ENCODE peak calls at places on chromosome 5, in nine cellular contexts. One of them, this sample, is unnamed.

GRCh38 chr5:91010090-91010489 is 373.0 kb downstream of the ARRDC3 start:
- DNase-seq in stomach: no peak
- DNase-seq in A549: no peak
- DNase-seq in IMR-90: no peak
- DNase-seq in ovary: no peak
- DNase-seq in heart left ventricle: no peak
- DNase-seq in transverse colon: no peak
- DNase-seq in body of pancreas: no peak
- DNase-seq in Peyer's patch: no peak
- DNase-seq in this sample: no peak

GRCh38 chr5:181207214-181207959 is 2.4 kb upstream of the TRIM7 start:
- DNase-seq in stomach: peak
- DNase-seq in A549: peak
- DNase-seq in IMR-90: peak
- DNase-seq in ovary: peak
- DNase-seq in heart left ventricle: peak
- DNase-seq in transverse colon: peak
- DNase-seq in body of pancreas: peak
- DNase-seq in Peyer's patch: peak
- DNase-seq in this sample: peak

GRCh38 chr5:149665416-149666163 is 64.5 kb upstream of the PPARGC1B start:
- DNase-seq in stomach: no peak
- DNase-seq in A549: no peak
- DNase-seq in IMR-90: no peak
- DNase-seq in ovary: no peak
- DNase-seq in heart left ventricle: no peak
- DNase-seq in transverse colon: no peak
- DNase-seq in body of pancreas: no peak
- DNase-seq in Peyer's patch: no peak
- DNase-seq in this sample: no peak

GRCh38 chr5:158758666-158759065 is 341.1 kb downstream of the EBF1 start:
- DNase-seq in stomach: no peak
- DNase-seq in A549: peak
- DNase-seq in IMR-90: peak
- DNase-seq in ovary: no peak
- DNase-seq in heart left ventricle: no peak
- DNase-seq in transverse colon: no peak
- DNase-seq in body of pancreas: no peak
- DNase-seq in Peyer's patch: no peak
- DNase-seq in this sample: no peak

GRCh38 chr5:14672508-14673394 is 8.2 kb downstream of the OTULIN start:
- DNase-seq in stomach: no peak
- DNase-seq in A549: no peak
- DNase-seq in IMR-90: peak
- DNase-seq in ovary: no peak
- DNase-seq in heart left ventricle: no peak
- DNase-seq in transverse colon: no peak
- DNase-seq in body of pancreas: no peak
- DNase-seq in Peyer's patch: no peak
- DNase-seq in this sample: no peak

GRCh38 chr5:147417133-147417813 is 92.6 kb downstream of the DPYSL3 start:
- DNase-seq in stomach: peak
- DNase-seq in A549: no peak
- DNase-seq in IMR-90: peak
- DNase-seq in ovary: no peak
- DNase-seq in heart left ventricle: no peak
- DNase-seq in transverse colon: peak
- DNase-seq in body of pancreas: peak
- DNase-seq in Peyer's patch: peak
- DNase-seq in this sample: peak

GRCh38 chr5:65480306-65480865 is 1.3 kb downstream of the ADAMTS6 start:
- DNase-seq in stomach: peak
- DNase-seq in A549: peak
- DNase-seq in IMR-90: peak
- DNase-seq in ovary: peak
- DNase-seq in heart left ventricle: peak
- DNase-seq in transverse colon: peak
- DNase-seq in body of pancreas: peak
- DNase-seq in Peyer's patch: peak
- DNase-seq in this sample: peak

GRCh38 chr5:169717298-169717697 is 80.2 kb downstream of the DOCK2 start:
- DNase-seq in stomach: no peak
- DNase-seq in A549: no peak
- DNase-seq in IMR-90: peak
- DNase-seq in ovary: no peak
- DNase-seq in heart left ventricle: no peak
- DNase-seq in transverse colon: no peak
- DNase-seq in body of pancreas: no peak
- DNase-seq in Peyer's patch: no peak
- DNase-seq in this sample: no peak

GRCh38 chr5:35852084-35852734 is 4.5 kb upstream of the IL7R start:
- DNase-seq in stomach: no peak
- DNase-seq in A549: peak
- DNase-seq in IMR-90: peak
- DNase-seq in ovary: no peak
- DNase-seq in heart left ventricle: no peak
- DNase-seq in transverse colon: no peak
- DNase-seq in body of pancreas: no peak
- DNase-seq in Peyer's patch: no peak
- DNase-seq in this sample: peak

DNA sequence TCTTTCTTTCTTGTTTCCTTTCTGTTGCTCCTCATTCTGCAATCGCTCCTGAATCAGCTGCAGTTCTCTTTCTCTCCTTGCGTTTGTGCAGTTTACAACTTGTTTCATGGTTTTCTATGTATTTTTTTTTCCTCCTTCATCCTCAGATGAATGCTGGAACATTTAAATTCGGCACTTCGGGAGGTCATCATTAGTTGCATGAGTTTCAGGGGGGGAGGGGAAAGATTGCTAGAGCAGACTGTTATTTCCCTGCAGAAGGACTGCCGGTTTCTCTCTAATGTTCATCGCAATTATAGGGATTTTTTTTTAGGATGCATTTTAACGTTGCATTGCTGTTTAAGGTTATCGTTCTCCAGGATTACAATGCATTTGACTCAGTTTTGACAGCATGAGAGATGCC is 1311.9 kb upstream of the WWC1 start:
- DNase-seq in stomach: no peak
- DNase-seq in A549: no peak
- DNase-seq in IMR-90: no peak
- DNase-seq in ovary: no peak
- DNase-seq in heart left ventricle: no peak
- DNase-seq in transverse colon: no peak
- DNase-seq in body of pancreas: no peak
- DNase-seq in Peyer's patch: no peak
- DNase-seq in this sample: no peak
- H3K4me3 ChIP-seq in stomach: peak
- H3K4me3 ChIP-seq in A549: no peak
- H3K4me3 ChIP-seq in IMR-90: no peak
- H3K4me3 ChIP-seq in ovary: peak
- H3K4me3 ChIP-seq in heart left ventricle: peak
- H3K4me3 ChIP-seq in transverse colon: peak
- H3K4me3 ChIP-seq in body of pancreas: peak
- H3K4me3 ChIP-seq in Peyer's patch: peak
- H3K4me3 ChIP-seq in this sample: peak

DNA sequence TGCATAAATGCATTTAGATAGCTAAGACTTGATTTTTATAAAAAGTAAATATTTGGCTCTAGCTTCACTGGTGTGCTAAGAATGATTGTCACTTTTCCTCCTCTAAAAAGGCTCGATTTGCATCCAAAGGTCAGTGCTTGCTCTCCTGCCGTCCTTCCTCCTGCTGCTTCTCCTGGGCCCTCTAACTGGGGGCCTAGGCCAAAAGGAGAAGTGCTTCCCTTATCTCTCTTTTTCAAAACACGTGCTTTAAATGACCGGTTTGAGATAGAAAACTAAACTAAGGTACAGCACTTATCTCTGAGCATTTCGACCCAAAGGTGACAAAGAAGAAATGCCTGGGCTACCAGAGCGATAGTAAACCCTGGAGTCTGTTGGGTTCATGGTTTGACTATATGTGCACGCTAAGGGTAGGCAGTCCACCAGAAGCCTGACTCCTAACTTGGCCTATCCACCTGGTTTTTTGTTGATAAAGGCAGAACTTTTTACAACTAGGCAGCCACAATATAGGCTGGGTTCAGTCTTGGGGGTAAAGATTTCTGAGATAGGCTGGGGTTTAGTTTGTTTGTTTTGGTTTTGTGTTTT is 3.9 kb downstream of the NR2F1-AS1 start:
- DNase-seq in stomach: no peak
- DNase-seq in A549: no peak
- DNase-seq in IMR-90: no peak
- DNase-seq in ovary: no peak
- DNase-seq in heart left ventricle: no peak
- DNase-seq in transverse colon: no peak
- DNase-seq in body of pancreas: no peak
- DNase-seq in Peyer's patch: no peak
- DNase-seq in this sample: no peak
- H3K27ac ChIP-seq in stomach: peak
- H3K27ac ChIP-seq in A549: no peak
- H3K27ac ChIP-seq in IMR-90: peak
- H3K27ac ChIP-seq in ovary: no peak
- H3K27ac ChIP-seq in heart left ventricle: no peak
- H3K27ac ChIP-seq in transverse colon: no peak
- H3K27ac ChIP-seq in body of pancreas: no peak
- H3K27ac ChIP-seq in Peyer's patch: no peak
- H3K27ac ChIP-seq in this sample: no peak

GRCh38 chr5:98774192-98775046 is 956 bp downstream of the RGMB start:
- DNase-seq in stomach: peak
- DNase-seq in A549: peak
- DNase-seq in IMR-90: peak
- DNase-seq in ovary: peak
- DNase-seq in heart left ventricle: peak
- DNase-seq in transverse colon: peak
- DNase-seq in body of pancreas: peak
- DNase-seq in Peyer's patch: peak
- DNase-seq in this sample: peak
- TF ChIP-seq POLR2A in stomach: no peak
- TF ChIP-seq POLR2A in A549: no peak
- TF ChIP-seq POLR2A in IMR-90: peak
- TF ChIP-seq POLR2A in ovary: no peak
- TF ChIP-seq POLR2A in heart left ventricle: no peak
- TF ChIP-seq POLR2A in transverse colon: peak
- TF ChIP-seq POLR2A in body of pancreas: peak
- TF ChIP-seq POLR2A in Peyer's patch: no peak
- TF ChIP-seq POLR2A in this sample: no peak

GRCh38 chr5:123093279-123094226 is 4.5 kb downstream of the PRDM6 start:
- DNase-seq in stomach: no peak
- DNase-seq in A549: no peak
- DNase-seq in IMR-90: peak
- DNase-seq in ovary: no peak
- DNase-seq in heart left ventricle: no peak
- DNase-seq in transverse colon: no peak
- DNase-seq in body of pancreas: no peak
- DNase-seq in Peyer's patch: no peak
- DNase-seq in this sample: no peak
- H3K4me3 ChIP-seq in stomach: no peak
- H3K4me3 ChIP-seq in A549: no peak
- H3K4me3 ChIP-seq in IMR-90: no peak
- H3K4me3 ChIP-seq in ovary: no peak
- H3K4me3 ChIP-seq in heart left ventricle: no peak
- H3K4me3 ChIP-seq in transverse colon: no peak
- H3K4me3 ChIP-seq in body of pancreas: no peak
- H3K4me3 ChIP-seq in Peyer's patch: no peak
- H3K4me3 ChIP-seq in this sample: no peak

GRCh38 chr5:168307925-168308584 is 16.6 kb downstream of the WWC1 start:
- DNase-seq in stomach: no peak
- DNase-seq in A549: no peak
- DNase-seq in IMR-90: no peak
- DNase-seq in ovary: no peak
- DNase-seq in heart left ventricle: no peak
- DNase-seq in transverse colon: no peak
- DNase-seq in body of pancreas: no peak
- DNase-seq in Peyer's patch: no peak
- DNase-seq in this sample: no peak

GRCh38 chr5:168312606-168313297 is 21.3 kb downstream of the WWC1 start:
- DNase-seq in stomach: no peak
- DNase-seq in A549: no peak
- DNase-seq in IMR-90: no peak
- DNase-seq in ovary: no peak
- DNase-seq in heart left ventricle: no peak
- DNase-seq in transverse colon: no peak
- DNase-seq in body of pancreas: no peak
- DNase-seq in Peyer's patch: no peak
- DNase-seq in this sample: no peak

GRCh38 chr5:168311061-168311566 is 19.7 kb downstream of the WWC1 start:
- DNase-seq in stomach: peak
- DNase-seq in A549: no peak
- DNase-seq in IMR-90: no peak
- DNase-seq in ovary: no peak
- DNase-seq in heart left ventricle: no peak
- DNase-seq in transverse colon: peak
- DNase-seq in body of pancreas: no peak
- DNase-seq in Peyer's patch: no peak
- DNase-seq in this sample: no peak

GRCh38 chr5:168307022-168307421 is 15.6 kb downstream of the WWC1 start:
- DNase-seq in stomach: no peak
- DNase-seq in A549: no peak
- DNase-seq in IMR-90: no peak
- DNase-seq in ovary: no peak
- DNase-seq in heart left ventricle: no peak
- DNase-seq in transverse colon: no peak
- DNase-seq in body of pancreas: no peak
- DNase-seq in Peyer's patch: no peak
- DNase-seq in this sample: no peak

GRCh38 chr5:168308976-168309598 is 17.6 kb downstream of the WWC1 start:
- DNase-seq in stomach: no peak
- DNase-seq in A549: no peak
- DNase-seq in IMR-90: no peak
- DNase-seq in ovary: no peak
- DNase-seq in heart left ventricle: no peak
- DNase-seq in transverse colon: no peak
- DNase-seq in body of pancreas: no peak
- DNase-seq in Peyer's patch: no peak
- DNase-seq in this sample: no peak
- H3K27ac ChIP-seq in stomach: no peak
- H3K27ac ChIP-seq in A549: peak
- H3K27ac ChIP-seq in IMR-90: no peak
- H3K27ac ChIP-seq in ovary: no peak
- H3K27ac ChIP-seq in heart left ventricle: no peak
- H3K27ac ChIP-seq in transverse colon: no peak
- H3K27ac ChIP-seq in body of pancreas: peak
- H3K27ac ChIP-seq in Peyer's patch: no peak
- H3K27ac ChIP-seq in this sample: no peak

GRCh38 chr5:140312067-140312790 is 9.3 kb upstream of the PFDN1 start:
- DNase-seq in stomach: peak
- DNase-seq in A549: peak
- DNase-seq in IMR-90: peak
- DNase-seq in ovary: no peak
- DNase-seq in heart left ventricle: peak
- DNase-seq in transverse colon: no peak
- DNase-seq in body of pancreas: peak
- DNase-seq in Peyer's patch: no peak
- DNase-seq in this sample: no peak
- TF ChIP-seq POLR2A in stomach: no peak
- TF ChIP-seq POLR2A in A549: no peak
- TF ChIP-seq POLR2A in IMR-90: no peak
- TF ChIP-seq POLR2A in ovary: no peak
- TF ChIP-seq POLR2A in heart left ventricle: no peak
- TF ChIP-seq POLR2A in transverse colon: no peak
- TF ChIP-seq POLR2A in body of pancreas: no peak
- TF ChIP-seq POLR2A in Peyer's patch: no peak
- TF ChIP-seq POLR2A in this sample: no peak

This sample was measured in testis.